ENCODE peak calls at places on chromosomes 12 and 14, in four cellular contexts. H is effector memory CD4-positive, alpha-beta T cell; P is dorsolateral prefrontal cortex; J is A549. G is an unnamed sample.

GRCh38 chr12:87020071-87020470 is 763.9 kb upstream of the MGAT4C start:
- DNase-seq in J (no peak), P (no peak), H (no peak), G (no peak)

GRCh38 chr12:31002999-31003398 is 70.7 kb upstream of the DDX11 start:
- DNase-seq in P (no peak), J (no peak), H (no peak), G (no peak)

GRCh38 chr14:101070540-101071492 is 167.3 kb upstream of the RTL1 start:
- DNase-seq in J (no peak), P (no peak), H (no peak), G (no peak)

GRCh38 chr12:57241556-57242310 is 9.3 kb downstream of the STAC3 start:
- DNase-seq in H (no peak), P (no peak), J (no peak), G (no peak)

GRCh38 chr14:23056956-23057756 is at the start of gene CDH24:
- DNase-seq in J (peak; percentile 64), P (peak; percentile 66), H (peak; percentile 50), G (no peak)

GRCh38 chr14:22482085-22482694 is 106.8 kb downstream of the DAD1 start:
- DNase-seq in H (no peak), P (no peak), J (no peak), G (no peak)

GRCh38 chr14:84792722-84793410 is 737.1 kb upstream of the FLRT2 start:
- DNase-seq in H (no peak), J (no peak), P (no peak), G (no peak)

GRCh38 chr14:88252536-88252935 is 70.5 kb downstream of the KCNK10 start:
- DNase-seq in P (no peak), J (no peak), H (no peak), G (no peak)

GRCh38 chr12:65823481-65824313 is 586 bp upstream of the HMGA2 start:
- DNase-seq in J (peak; percentile 53), P (no peak), H (no peak), G (no peak)

GRCh38 chr14:105605501-105606304 is 79.3 kb downstream of the TMEM121 start:
- DNase-seq in J (no peak), H (no peak), P (no peak), G (no peak)

GRCh38 chr12:65952737-65953209 is 128.5 kb downstream of the HMGA2 start:
- DNase-seq in P (no peak), J (peak; percentile 13), H (no peak), G (no peak)

GRCh38 chr14:81350344-81351096 is 49.6 kb downstream of the STON2 start:
- DNase-seq in J (no peak), H (no peak), P (no peak), G (no peak)

GRCh38 chr14:53249059-53249458 is 95.9 kb upstream of the DDHD1 start:
- DNase-seq in J (no peak), H (no peak), P (no peak), G (no peak)

GRCh38 chr14:30990766-30991165 is 34.7 kb upstream of the AP4S1 start:
- DNase-seq in P (no peak), J (no peak), H (no peak), G (no peak)

GRCh38 chr12:119859241-119859640 is 17.9 kb downstream of the CIT start:
- DNase-seq in H (no peak), P (no peak), J (no peak), G (no peak)

GRCh38 chr12:572532-572899 is 90.7 kb downstream of the NINJ2 start:
- DNase-seq in P (no peak), J (no peak), H (no peak), G (no peak)

GRCh38 chr14:20652996-20653975 is 11.8 kb upstream of the OR6S1 start:
- DNase-seq in P (no peak), H (no peak), J (peak; percentile 64), G (no peak)

GRCh38 chr12:79566452-79566851 is 124.3 kb downstream of the PAWR start:
- DNase-seq in H (no peak), P (no peak), J (no peak), G (no peak)

GRCh38 chr12:802242-802995 is 50.0 kb downstream of the WNK1 start:
- DNase-seq in J (no peak), P (no peak), H (no peak), G (no peak)

GRCh38 chr12:45918818-45919217 is 71.6 kb downstream of the SCAF11 start:
- DNase-seq in J (no peak), H (no peak), P (no peak), G (no peak)

GRCh38 chr12:118651487-118651886 is 275.1 kb downstream of the SUDS3 start:
- DNase-seq in H (no peak), P (no peak), J (no peak), G (no peak)

GRCh38 chr14:32525591-32525990 is 196.5 kb downstream of the AKAP6 start:
- DNase-seq in P (no peak), J (no peak), H (no peak), G (no peak)

GRCh38 chr12:69687390-69687789 is 11.7 kb downstream of the BEST3 start:
- DNase-seq in J (no peak), P (no peak), H (no peak), G (no peak)

GRCh38 chr12:131164096-131164872 is 210.6 kb downstream of the ADGRD1 start:
- DNase-seq in P (no peak), H (no peak), J (no peak), G (no peak)

GRCh38 chr12:50403001-50403440 is 2.3 kb downstream of the LARP4 start:
- DNase-seq in P (no peak), H (no peak), J (no peak), G (no peak)

GRCh38 chr12:5509122-5509521 is 77.2 kb downstream of the NTF3 start:
- DNase-seq in P (no peak), J (no peak), H (no peak), G (no peak)

GRCh38 chr14:85131523-85131922 is 398.4 kb upstream of the FLRT2 start:
- DNase-seq in P (no peak), J (no peak), H (no peak), G (no peak)

GRCh38 chr14:105864651-105865265 is 338.4 kb downstream of the TMEM121 start:
- DNase-seq in J (no peak), H (no peak), P (no peak), G (no peak)

GRCh38 chr12:42342028-42342427 is 16.1 kb downstream of the PPHLN1 start:
- DNase-seq in H (no peak), J (no peak), P (no peak), G (no peak)

GRCh38 chr12:42871831-42872230 is 282.3 kb upstream of the PRICKLE1 start:
- DNase-seq in J (no peak), P (no peak), H (no peak), G (no peak)

GRCh38 chr14:50018236-50019210 is 97.8 kb downstream of the VCPKMT start:
- DNase-seq in H (no peak), J (no peak), P (peak; percentile 57), G (no peak)

GRCh38 chr12:49705479-49706267 is 1.5 kb downstream of the FMNL3 start:
- DNase-seq in P (peak; percentile 4), J (no peak), H (no peak), G (no peak)

GRCh38 chr14:85580536-85581165 is 50.7 kb downstream of the FLRT2 start:
- DNase-seq in P (no peak), H (no peak), J (no peak), G (no peak)

GRCh38 chr14:103770500-103770899 is 54.9 kb downstream of the ZFYVE21 start:
- DNase-seq in H (no peak), J (no peak), P (no peak), G (no peak)

GRCh38 chr14:63200767-63201166 is 3.5 kb upstream of the RHOJ start:
- DNase-seq in H (no peak), P (no peak), J (no peak), G (no peak)

GRCh38 chr12:113613414-113613813 is 141.7 kb upstream of the LHX5 start:
- DNase-seq in H (no peak), J (no peak), P (no peak), G (no peak)

GRCh38 chr12:11969437-11970154 is 101.1 kb upstream of the BCL2L14 start:
- DNase-seq in H (no peak), P (no peak), J (no peak), G (no peak)

GRCh38 chr14:45252356-45253069 is 489 bp downstream of the MIS18BP1 start:
- DNase-seq in H (no peak), J (no peak), P (no peak), G (no peak)

GRCh38 chr12:26092706-26093105 is 32.1 kb downstream of the BHLHE41 start:
- DNase-seq in P (no peak), H (no peak), J (no peak), G (no peak)
- H3K27ac ChIP-seq in P (no peak overlapping the region), H (no peak overlapping the region), J (no peak overlapping the region), G (no peak overlapping the region)

DNA sequence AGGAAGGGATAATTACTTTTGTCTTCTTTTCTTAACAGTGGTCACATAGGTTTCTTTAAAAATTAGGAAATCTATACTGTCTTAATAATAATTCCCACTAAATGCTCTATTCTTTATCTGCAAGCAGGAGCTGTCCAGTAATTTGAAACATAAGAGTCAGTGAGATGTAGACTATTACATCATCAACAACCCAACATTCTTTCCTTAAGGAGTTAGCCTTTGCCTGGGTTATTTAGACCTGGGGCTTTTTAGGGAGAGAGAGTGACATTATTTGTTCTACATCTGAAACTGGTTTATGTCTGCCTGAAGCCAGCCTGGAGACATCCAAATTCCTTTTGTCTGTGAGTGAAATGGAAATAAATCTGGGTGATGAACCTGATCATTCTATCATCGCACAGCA is 294.4 kb downstream of the TMTC2 start:
- DNase-seq in P (no peak), J (no peak), H (no peak), G (no peak)
- H3K27ac ChIP-seq in P (no peak overlapping the region), J (no peak overlapping the region), H (no peak overlapping the region), G (no peak overlapping the region)

DNA sequence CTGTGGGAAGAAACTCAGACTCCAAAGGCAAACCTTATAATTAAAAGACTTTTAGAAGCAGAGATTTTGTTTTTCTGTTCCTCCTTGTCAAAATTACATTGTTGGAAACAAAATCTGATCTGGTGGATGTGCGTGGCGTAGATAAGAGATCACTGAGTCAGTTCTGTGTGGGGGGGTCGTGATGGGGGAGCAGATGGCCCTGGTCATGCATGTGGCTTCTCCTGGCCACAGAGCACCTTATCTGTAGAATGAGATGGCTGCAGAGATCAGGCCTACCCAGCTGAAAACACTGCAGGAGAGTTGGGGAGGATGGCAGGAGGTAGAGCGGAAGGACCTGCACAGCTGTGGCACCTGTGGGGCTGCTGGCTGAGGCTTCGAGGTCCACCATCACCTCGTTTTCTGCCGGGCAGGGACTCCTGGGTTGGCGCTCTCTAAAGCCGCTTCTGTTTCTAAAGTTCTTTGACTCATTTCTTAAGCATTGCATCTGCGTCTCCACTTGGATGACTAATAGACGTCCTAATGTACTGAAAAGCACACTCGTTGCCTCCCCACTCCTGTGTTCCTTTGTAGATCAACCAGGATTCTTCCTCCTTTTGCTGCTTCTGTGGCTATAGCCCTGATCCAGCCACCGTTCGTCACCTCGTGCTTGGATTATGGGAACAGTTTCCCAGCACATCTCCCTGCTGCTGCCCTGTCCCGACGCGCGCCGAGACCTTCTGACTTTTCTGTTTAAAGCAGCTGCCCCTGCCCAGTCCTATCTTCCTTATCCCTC is 93.4 kb downstream of the TSPAN9 start:
- DNase-seq in H (no peak), J (peak; percentile 84), P (no peak), G (no peak)
- H3K27ac ChIP-seq in H (no peak overlapping the region), J (peak overlapping the region; percentile 78), P (peak overlapping the region; percentile 29), G (no peak overlapping the region)

GRCh38 chr14:89509891-89510290 is 92.9 kb upstream of the FOXN3 start:
- DNase-seq in P (no peak), H (no peak), J (no peak), G (peak; percentile 38)
- H3K27ac ChIP-seq in P (no peak overlapping the region), H (no peak overlapping the region), J (no peak overlapping the region), G (no peak overlapping the region)

G was measured in caudate nucleus.